ENCODE peak calls at places on chromosomes 13 and 19, in six cellular contexts. J is IMR-90, T is fibroblast of lung, A is neural progenitor cell, G is mammary epithelial cell, K is HCT116. U is an unnamed sample.

GRCh38 chr13:40345654-40346372 is 320.6 kb downstream of the FOXO1 start:
- DNase-seq in G (no peak), J (no peak), K (no peak), T (no peak), A (peak; percentile 37), U (no peak)

GRCh38 chr19:35223856-35224505 is 4.6 kb downstream of the FAM187B start:
- DNase-seq in J (no peak), G (peak; percentile 14), T (no peak), A (no peak), K (no peak), U (peak; percentile 84)

GRCh38 chr13:97976551-97977375 is 23.3 kb downstream of the IPO5 start:
- DNase-seq in G (peak; percentile 20), K (no peak), A (no peak), T (no peak), J (no peak), U (peak; percentile 76)

GRCh38 chr13:93951153-93951552 is 528.3 kb downstream of the DCT start:
- DNase-seq in K (no peak), G (no peak), J (peak; percentile 26), T (no peak), A (no peak), U (peak; percentile 46)

GRCh38 chr19:30332445-30333234 is 39.5 kb upstream of the ZNF536 start:
- DNase-seq in T (no peak), G (no peak), J (no peak), A (no peak), K (no peak), U (no peak)

GRCh38 chr13:110341445-110342247 is 34.6 kb downstream of the COL4A2 start:
- DNase-seq in G (no peak), A (no peak), T (peak; percentile 65), J (peak; percentile 92), K (no peak), U (no peak)

GRCh38 chr13:114122591-114123211 is 9.7 kb downstream of the RASA3 start:
- DNase-seq in T (no peak), K (no peak), J (no peak), G (no peak), A (no peak), U (no peak)

GRCh38 chr19:55418185-55418584 is 10.6 kb upstream of the UBE2S start:
- DNase-seq in A (peak; percentile 86), G (peak; percentile 69), J (peak; percentile 91), T (peak; percentile 83), K (peak; percentile 74), U (peak; percentile 95)

GRCh38 chr19:3857449-3858003 is 11.3 kb downstream of the ZFR2 start:
- DNase-seq in J (no peak), T (no peak), G (no peak), A (no peak), K (no peak), U (no peak)

GRCh38 chr13:109224033-109224432 is 562.4 kb downstream of the IRS2 start:
- DNase-seq in K (no peak), G (no peak), J (no peak), A (no peak), T (no peak), U (no peak)

GRCh38 chr19:4291200-4291732 is 10.9 kb downstream of the TMIGD2 start:
- DNase-seq in A (peak; percentile 26), J (no peak), G (no peak), K (no peak), T (no peak), U (no peak)

GRCh38 chr13:71864981-71865857 is 1.8 kb downstream of the DACH1 start:
- DNase-seq in G (peak; percentile 1), K (no peak), A (peak; percentile 68), J (no peak), T (peak; percentile 32), U (no peak)

GRCh38 chr19:5308471-5309437 is 31.9 kb downstream of the PTPRS start:
- DNase-seq in J (peak; percentile 90), A (no peak), K (peak; percentile 79), G (peak; percentile 87), T (peak; percentile 91), U (peak; percentile 68)

GRCh38 chr13:87089391-87089790 is 581.8 kb upstream of the SLITRK5 start:
- DNase-seq in G (peak; percentile 27), J (peak; percentile 95), T (peak; percentile 82), K (no peak), A (no peak), U (peak; percentile 94)

GRCh38 chr13:42066542-42066941 is 18.1 kb downstream of the DGKH start:
- DNase-seq in K (no peak), J (peak; percentile 97), G (no peak), T (peak; percentile 80), A (no peak), U (peak; percentile 90)

GRCh38 chr19:39372047-39372802 is 18.7 kb downstream of the PAF1 start:
- DNase-seq in T (peak; percentile 97), K (no peak), J (peak; percentile 93), G (peak; percentile 20), A (no peak), U (peak; percentile 96)

GRCh38 chr13:92661406-92661805 is 565.2 kb upstream of the GPC6 start:
- DNase-seq in J (no peak), K (no peak), G (no peak), A (no peak), T (no peak), U (no peak)

GRCh38 chr13:41428155-41428554 is 29.2 kb upstream of the RGCC start:
- DNase-seq in K (no peak), J (no peak), A (peak; percentile 53), G (no peak), T (no peak), U (peak; percentile 7)

GRCh38 chr13:75636339-75637095 is 387 bp downstream of the LMO7 start:
- DNase-seq in G (peak; percentile 57), A (peak; percentile 61), T (peak; percentile 51), K (no peak), J (peak; percentile 46), U (peak; percentile 79)

GRCh38 chr19:58010507-58010906 is 7.9 kb upstream of the ZNF606 start:
- DNase-seq in K (no peak), T (no peak), J (no peak), G (no peak), A (no peak), U (no peak)

GRCh38 chr13:42320375-42320787 is 48.4 kb downstream of the AKAP11 start:
- DNase-seq in T (no peak), A (peak; percentile 64), J (no peak), G (no peak), K (no peak), U (no peak)

GRCh38 chr13:73984949-73985691 is 149.1 kb downstream of the KLF12 start:
- DNase-seq in A (no peak), K (no peak), G (no peak), J (no peak), T (no peak), U (no peak)

GRCh38 chr19:16420781-16421386 is 50.9 kb downstream of the EPS15L1 start:
- DNase-seq in K (no peak), A (no peak), G (no peak), T (no peak), J (no peak), U (no peak)

GRCh38 chr19:18612051-18612771 is 459 bp upstream of the TMEM59L start:
- DNase-seq in K (no peak), J (no peak), T (no peak), A (peak; percentile 36), G (no peak), U (no peak)

GRCh38 chr19:35931161-35931873 is 4.9 kb upstream of the LRFN3 start:
- DNase-seq in G (peak; percentile 99), J (peak; percentile 99), A (peak; percentile 100), T (peak; percentile 98), K (peak; percentile 99), U (peak; percentile 99)

GRCh38 chr13:36297259-36297599 is 385 bp downstream of the CCDC169 start:
- DNase-seq in K (no peak), J (peak; percentile 25), G (no peak), T (peak; percentile 50), A (no peak), U (peak; percentile 67)
- H3K9ac ChIP-seq in K (no peak overlapping the region), J (peak overlapping the region; percentile 79), G (peak overlapping the region; percentile 34), T (peak overlapping the region; percentile 66), A (no peak overlapping the region), U (peak overlapping the region; percentile 77)

GRCh38 chr13:80050252-80050651 is 290.7 kb downstream of the SPRY2 start:
- DNase-seq in K (no peak), T (peak; percentile 68), G (no peak), A (no peak), J (peak; percentile 16), U (peak; percentile 15)

GRCh38 chr13:80052286-80052685 is 288.6 kb downstream of the SPRY2 start:
- DNase-seq in G (no peak), K (no peak), A (no peak), J (no peak), T (no peak), U (no peak)

GRCh38 chr13:80048802-80049201 is 292.1 kb downstream of the SPRY2 start:
- DNase-seq in G (peak; percentile 95), A (peak; percentile 47), J (peak; percentile 98), K (peak; percentile 13), T (peak; percentile 98), U (peak; percentile 99)

GRCh38 chr13:80047406-80047805 is 293.5 kb downstream of the SPRY2 start:
- DNase-seq in T (peak; percentile 95), A (no peak), G (peak; percentile 65), J (peak; percentile 69), K (no peak), U (peak; percentile 36)

GRCh38 chr13:80048030-80048429 is 292.9 kb downstream of the SPRY2 start:
- DNase-seq in G (no peak), J (no peak), T (peak; percentile 47), K (no peak), A (no peak), U (no peak)
- H3K9ac ChIP-seq in G (no peak overlapping the region), J (no peak overlapping the region), T (no peak overlapping the region), K (no peak overlapping the region), A (no peak overlapping the region), U (no peak overlapping the region)

GRCh38 chr19:7288977-7289376 is 5.2 kb downstream of the INSR start:
- DNase-seq in A (no peak), K (no peak), J (no peak), G (no peak), T (no peak), U (no peak)
- H3K9ac ChIP-seq in A (no peak overlapping the region), K (no peak overlapping the region), J (no peak overlapping the region), G (no peak overlapping the region), T (no peak overlapping the region), U (no peak overlapping the region)

GRCh38 chr13:28048768-28049167 is 51.6 kb downstream of the FLT3 start:
- DNase-seq in K (no peak), T (no peak), J (no peak), G (no peak), A (no peak), U (no peak)

GRCh38 chr13:28045861-28046260 is 54.5 kb downstream of the FLT3 start:
- DNase-seq in J (no peak), T (no peak), K (no peak), G (no peak), A (peak; percentile 50), U (no peak)

GRCh38 chr13:28049215-28049614 is 51.2 kb downstream of the FLT3 start:
- DNase-seq in J (no peak), A (no peak), T (no peak), G (no peak), K (no peak), U (no peak)

GRCh38 chr13:28047784-28048388 is 52.5 kb downstream of the FLT3 start:
- DNase-seq in J (peak; percentile 79), G (peak; percentile 34), K (peak; percentile 3), A (no peak), T (peak; percentile 9), U (peak; percentile 65)

DNA sequence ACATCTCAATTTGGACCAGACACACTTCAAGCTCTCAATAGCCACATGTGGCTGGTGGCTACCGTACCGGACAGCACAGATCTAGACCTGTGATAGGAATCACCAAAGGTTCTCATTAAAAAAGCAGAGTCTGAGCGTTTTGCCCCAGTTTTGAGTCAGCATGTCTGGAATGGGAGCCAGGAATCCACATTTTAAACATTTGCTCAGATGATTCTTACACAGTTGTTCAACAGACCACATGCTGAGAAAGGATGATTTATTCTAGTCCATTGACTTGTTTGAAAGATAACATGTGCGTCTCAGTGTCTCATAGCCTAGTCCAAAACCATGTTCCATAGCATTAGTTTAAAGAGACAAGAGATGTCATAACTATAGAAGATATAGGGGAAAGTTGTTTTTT is 53.4 kb downstream of the FLT3 start:
- DNase-seq in J (peak; percentile 94), K (no peak), G (no peak), T (peak; percentile 43), A (no peak), U (peak; percentile 67)
- H3K9ac ChIP-seq in J (no peak overlapping the region), K (no peak overlapping the region), G (no peak overlapping the region), T (no peak overlapping the region), A (no peak overlapping the region), U (no peak overlapping the region)

U was measured in GM23248.